ENCODE peak calls at places on chromosomes 5 and 9, in seven cellular contexts. A, S, Q, H, I, O and U are unnamed samples.

GRCh38 chr9:95821999-95822398 is 53.5 kb upstream of the ERCC6L2 start:
- DNase-seq in A (no peak), S (no peak), Q (no peak), H (no peak), I (no peak), O (no peak), U (no peak)

GRCh38 chr9:131116281-131117101 is 8.9 kb upstream of the NUP214 start:
- DNase-seq in A (peak; percentile 13), S (no peak), Q (no peak), H (peak; percentile 57), I (no peak), O (no peak), U (peak; percentile 66)

GRCh38 chr9:115254781-115255180 is 136.8 kb upstream of the TNC start:
- DNase-seq in A (peak; percentile 11), S (no peak), Q (no peak), H (no peak), I (no peak), O (no peak), U (no peak)

GRCh38 chr9:132582786-132583583 is 579 bp downstream of the BARHL1 start:
- DNase-seq in A (no peak), S (no peak), Q (no peak), H (no peak), I (no peak), O (no peak), U (peak; percentile 51)

GRCh38 chr9:7315746-7316457 is 483.7 kb downstream of the DMAC1 start:
- DNase-seq in A (peak; percentile 81), S (no peak), Q (peak; percentile 71), H (no peak), I (no peak), O (no peak), U (no peak)

GRCh38 chr5:157390179-157390923 is 69.7 kb upstream of the NIPAL4 start:
- DNase-seq in A (peak; percentile 94), S (peak; percentile 25), Q (peak; percentile 96), H (no peak), I (peak; percentile 39), O (peak; percentile 96), U (no peak)

GRCh38 chr5:2876183-2876582 is 124.7 kb upstream of the IRX2 start:
- DNase-seq in A (no peak), S (no peak), Q (no peak), H (no peak), I (no peak), O (no peak), U (no peak)

GRCh38 chr9:112838342-112838741 is 52.3 kb downstream of the SLC46A2 start:
- DNase-seq in A (no peak), S (no peak), Q (no peak), H (no peak), I (no peak), O (no peak), U (no peak)

GRCh38 chr9:112447283-112447761 is 39.3 kb upstream of the KIAA1958 start:
- DNase-seq in A (peak; percentile 36), S (no peak), Q (peak; percentile 35), H (no peak), I (no peak), O (no peak), U (no peak)

GRCh38 chr5:50800410-50800809 is 134.0 kb downstream of the PARP8 start:
- DNase-seq in A (no peak), S (no peak), Q (no peak), H (no peak), I (no peak), O (no peak), U (no peak)

GRCh38 chr5:30343707-30344106 is 849.8 kb upstream of the CDH6 start:
- DNase-seq in A (no peak), S (no peak), Q (no peak), H (no peak), I (no peak), O (no peak), U (no peak)

GRCh38 chr9:130666393-130667116 is 2.2 kb downstream of the PRDM12 start:
- DNase-seq in A (no peak), S (no peak), Q (no peak), H (no peak), I (no peak), O (no peak), U (no peak)

GRCh38 chr9:14415947-14416346 is 102.0 kb upstream of the NFIB start:
- DNase-seq in A (peak; percentile 77), S (no peak), Q (peak; percentile 69), H (no peak), I (no peak), O (no peak), U (no peak)

GRCh38 chr5:172868924-172869565 is 35.0 kb downstream of the ERGIC1 start:
- DNase-seq in A (peak; percentile 97), S (no peak), Q (peak; percentile 93), H (peak; percentile 74), I (no peak), O (peak; percentile 96), U (peak; percentile 85)

GRCh38 chr9:93871286-93871685 is 83.9 kb downstream of the BARX1 start:
- DNase-seq in A (no peak), S (no peak), Q (no peak), H (no peak), I (no peak), O (no peak), U (no peak)

GRCh38 chr5:98170994-98171393 is 602.5 kb upstream of the RGMB start:
- DNase-seq in A (no peak), S (no peak), Q (no peak), H (no peak), I (no peak), O (no peak), U (no peak)

GRCh38 chr5:1110930-1111726 is 735 bp downstream of the SLC12A7 start:
- DNase-seq in A (no peak), S (no peak), Q (no peak), H (peak; percentile 23), I (no peak), O (no peak), U (no peak)

GRCh38 chr9:108377382-108377781 is 478.4 kb downstream of the ACTL7B start:
- DNase-seq in A (no peak), S (no peak), Q (no peak), H (no peak), I (no peak), O (no peak), U (no peak)

GRCh38 chr9:82363236-82363635 is 374.7 kb downstream of the SPATA31D1 start:
- DNase-seq in A (no peak), S (no peak), Q (no peak), H (no peak), I (no peak), O (no peak), U (no peak)